ENCODE peak calls at places on chromosomes 3 and 15, in four cellular contexts. W is HepG2, K is K562, T is GM12878. B is an unnamed sample.

GRCh38 chr3:114435733-114436132 is 141.9 kb downstream of the TIGIT start:
- DNase-seq in W (no peak), K (no peak), T (no peak), B (no peak)

GRCh38 chr15:66714543-66714981 is 12.5 kb downstream of the SMAD6 start:
- DNase-seq in W (no peak), K (no peak), T (no peak), B (no peak)

GRCh38 chr3:9978664-9979349 is 7.8 kb downstream of the EMC3 start:
- DNase-seq in W (no peak), K (peak), T (no peak), B (no peak)

GRCh38 chr3:186472466-186473008 is 71.6 kb downstream of the CRYGS start:
- DNase-seq in W (no peak), K (no peak), T (no peak), B (no peak)

GRCh38 chr3:138593488-138594149 is 441 bp downstream of the CEP70 start:
- DNase-seq in W (peak), K (no peak), T (no peak), B (no peak)

GRCh38 chr3:30511524-30512278 is 94.7 kb upstream of the TGFBR2 start:
- DNase-seq in W (peak), K (no peak), T (no peak), B (no peak)

GRCh38 chr3:136022518-136023263 is 57.2 kb downstream of the PPP2R3A start:
- DNase-seq in W (no peak), K (no peak), T (no peak), B (no peak)

GRCh38 chr3:107604057-107604802 is 81.5 kb downstream of the BBX start:
- DNase-seq in W (no peak), K (no peak), T (no peak), B (no peak)

GRCh38 chr3:124935794-124936542 is 1.4 kb upstream of the MUC13 start:
- DNase-seq in W (peak), K (no peak), T (no peak), B (no peak)

GRCh38 chr15:83446904-83447708 is at the start of gene SH3GL3:
- DNase-seq in W (no peak), K (peak), T (no peak), B (peak)

GRCh38 chr3:46885612-46886011 is 8.1 kb downstream of the PTH1R start:
- DNase-seq in W (no peak), K (no peak), T (no peak), B (no peak)

GRCh38 chr3:100401674-100402036 is 316 bp downstream of the LNP1 start:
- DNase-seq in W (no peak), K (peak), T (no peak), B (peak)

GRCh38 chr15:27903405-27903804 is 195.7 kb downstream of the OCA2 start:
- DNase-seq in W (no peak), K (no peak), T (no peak), B (no peak)

GRCh38 chr3:165837801-165838200 is 578 bp upstream of the BCHE start:
- DNase-seq in W (no peak), K (no peak), T (no peak), B (no peak)

GRCh38 chr3:10602769-10603768 is 97.7 kb upstream of the ATP2B2 start:
- DNase-seq in W (no peak), K (no peak), T (peak), B (no peak)

GRCh38 chr3:104878395-104878794 is 488.3 kb upstream of the ALCAM start:
- DNase-seq in W (no peak), K (no peak), T (no peak), B (no peak)

GRCh38 chr15:53000412-53000811 is 210.3 kb upstream of the ONECUT1 start:
- DNase-seq in W (no peak), K (no peak), T (no peak), B (no peak)

GRCh38 chr3:52842424-52842823 is 7.6 kb upstream of the MUSTN1 start:
- DNase-seq in W (no peak), K (no peak), T (no peak), B (no peak)

GRCh38 chr3:67876261-67876660 is 221.8 kb upstream of the SUCLG2 start:
- DNase-seq in W (peak), K (no peak), T (no peak), B (no peak)

GRCh38 chr3:98601180-98601579 is 7.8 kb upstream of the CPOX start:
- DNase-seq in W (no peak), K (no peak), T (no peak), B (no peak)

GRCh38 chr3:98599647-98600411 is 6.4 kb upstream of the CPOX start:
- DNase-seq in W (peak), K (no peak), T (no peak), B (no peak)

GRCh38 chr3:98598492-98598891 is 5.1 kb upstream of the CPOX start:
- DNase-seq in W (no peak), K (no peak), T (no peak), B (no peak)

GRCh38 chr3:98600412-98601095 is 7.1 kb upstream of the CPOX start:
- DNase-seq in W (no peak), K (no peak), T (peak), B (no peak)

GRCh38 chr3:98602078-98602678 is 8.8 kb upstream of the CPOX start:
- DNase-seq in W (peak), K (peak), T (peak), B (peak)
- TF ChIP-seq TARDBP in W (no peak), K (no peak), T (no peak), B (no peak)

DNA sequence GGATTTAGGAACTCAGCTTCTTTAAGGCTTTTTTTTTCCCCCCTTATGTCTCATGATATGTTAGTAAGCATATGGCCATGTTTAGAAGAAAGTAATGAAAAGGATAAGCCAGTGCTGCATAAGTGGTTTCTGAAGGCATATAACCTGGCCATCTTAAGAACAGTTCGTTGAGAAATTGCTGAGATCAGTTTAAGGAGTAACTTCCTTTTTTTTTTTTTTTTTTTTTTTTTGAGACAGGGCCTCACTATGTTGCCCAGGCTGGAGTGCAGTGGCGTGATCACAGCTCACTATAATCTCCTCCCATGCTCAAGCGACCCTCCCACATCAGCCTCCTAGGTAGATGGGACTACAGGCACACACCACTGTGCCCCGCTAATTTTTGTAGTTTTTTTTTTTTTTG is 51.7 kb downstream of the UBE2E2 start:
- DNase-seq in W (no peak), K (no peak), T (no peak), B (no peak)
- TF ChIP-seq TARDBP in W (no peak), K (no peak), T (no peak), B (no peak)

DNA sequence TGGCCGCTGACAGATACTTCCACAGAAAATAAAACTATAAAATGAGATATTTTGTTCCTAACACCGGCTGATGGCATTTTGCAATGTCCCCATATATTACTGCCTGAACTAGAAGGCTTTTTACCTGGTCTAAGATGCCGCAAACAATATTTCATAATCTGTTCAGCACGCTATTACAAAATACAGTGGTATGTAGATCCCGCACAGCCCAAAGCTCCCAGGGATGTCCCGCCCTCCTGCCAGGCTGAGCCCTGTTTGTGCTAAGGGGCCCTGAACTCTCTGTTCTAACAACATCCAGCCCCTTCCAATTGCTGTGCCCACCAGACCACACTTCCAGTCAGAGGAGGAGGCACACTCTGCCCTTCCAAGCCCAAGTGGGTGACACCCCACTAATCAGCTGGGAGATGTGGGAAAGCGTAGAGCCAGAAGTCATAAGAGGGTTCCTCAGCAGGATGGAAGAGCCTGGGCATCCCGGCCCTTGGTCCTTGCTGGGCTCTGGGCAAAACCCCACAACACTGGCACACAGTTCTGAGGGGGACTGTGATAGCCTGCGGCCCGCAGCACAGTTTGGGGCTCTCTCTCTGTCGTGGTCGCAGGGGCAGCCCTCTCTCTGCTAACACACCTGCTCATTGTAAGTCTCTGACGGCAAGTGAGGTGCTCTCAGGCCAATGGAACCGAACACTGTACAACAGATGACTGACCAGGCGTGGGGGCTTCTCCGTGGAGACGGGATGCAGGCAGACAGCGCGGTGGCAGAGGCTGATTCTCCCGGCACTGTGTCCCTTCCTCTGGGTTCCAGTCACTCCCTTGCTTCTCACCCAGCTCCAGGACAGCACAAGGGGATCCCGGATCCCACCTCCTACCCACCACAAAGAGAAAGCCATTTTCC is 55.2 kb downstream of the PCSK6 start:
- DNase-seq in W (peak), K (no peak), T (no peak), B (no peak)
- TF ChIP-seq TARDBP in W (no peak), K (no peak), T (no peak), B (no peak)

GRCh38 chr3:159987291-159987711 is 1.3 kb upstream of the IL12A start:
- DNase-seq in W (no peak), K (no peak), T (no peak), B (no peak)

GRCh38 chr3:159978353-159978752 is 10.3 kb upstream of the IL12A start:
- DNase-seq in W (peak), K (no peak), T (no peak), B (no peak)

GRCh38 chr3:159978918-159979703 is 9.5 kb upstream of the IL12A start:
- DNase-seq in W (no peak), K (no peak), T (no peak), B (no peak)

GRCh38 chr3:159977295-159977694 is 11.3 kb upstream of the IL12A start:
- DNase-seq in W (peak), K (no peak), T (no peak), B (no peak)

GRCh38 chr3:159982442-159982841 is 6.2 kb upstream of the IL12A start:
- DNase-seq in W (no peak), K (no peak), T (no peak), B (no peak)
- TF ChIP-seq TARDBP in W (no peak), K (no peak), T (no peak), B (no peak)

DNA sequence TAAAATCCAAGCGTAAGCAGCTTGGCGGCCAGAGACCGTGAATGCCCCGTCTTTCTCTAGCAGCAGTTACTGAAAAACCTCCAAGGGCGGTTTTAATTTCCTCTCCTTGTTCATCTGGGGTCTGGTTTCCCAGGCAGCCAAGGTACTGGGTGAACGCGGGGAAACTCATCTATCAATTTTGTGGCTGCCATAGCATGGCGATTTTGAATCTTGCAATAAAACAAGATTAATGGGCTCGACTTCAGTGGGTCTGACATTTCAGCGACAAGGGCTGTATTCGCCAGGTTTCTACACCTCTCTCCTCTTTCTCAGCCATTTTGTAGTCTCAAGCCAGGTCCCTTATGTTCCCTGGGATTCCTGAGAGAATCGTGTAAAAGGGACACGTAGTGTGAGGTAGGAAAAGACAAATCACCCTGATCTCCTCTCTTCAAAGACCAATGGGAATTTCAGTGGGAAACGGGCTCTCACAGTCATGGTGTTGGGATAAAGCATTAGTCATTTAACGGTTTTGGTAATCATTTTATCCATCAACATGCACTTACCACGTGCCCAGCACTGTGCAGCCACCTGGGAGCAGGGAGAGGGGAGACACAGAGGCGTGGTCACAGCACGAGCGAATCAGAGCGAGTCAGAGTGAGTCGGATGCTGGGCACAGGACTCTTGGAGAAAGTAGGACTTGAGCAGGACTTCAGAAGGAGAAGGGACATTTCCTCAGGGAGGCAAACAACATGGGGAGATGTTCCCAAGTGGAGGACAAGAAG is 130.6 kb downstream of the MINAR1 start:
- DNase-seq in W (no peak), K (no peak), T (no peak), B (no peak)
- TF ChIP-seq TARDBP in W (no peak), K (no peak), T (no peak), B (no peak)

GRCh38 chr3:39211332-39212130 is 19.1 kb upstream of the XIRP1 start:
- DNase-seq in W (no peak), K (no peak), T (no peak), B (no peak)
- TF ChIP-seq TARDBP in W (no peak), K (no peak), T (no peak), B (no peak)

GRCh38 chr15:29687939-29688884 is 134.1 kb downstream of the TJP1 start:
- DNase-seq in W (no peak), K (no peak), T (no peak), B (no peak)

GRCh38 chr15:29687204-29687768 is 135.0 kb downstream of the TJP1 start:
- DNase-seq in W (no peak), K (no peak), T (no peak), B (no peak)

GRCh38 chr15:29686079-29686425 is 136.2 kb downstream of the TJP1 start:
- DNase-seq in W (no peak), K (no peak), T (no peak), B (no peak)

GRCh38 chr15:29685156-29686078 is 136.9 kb downstream of the TJP1 start:
- DNase-seq in W (no peak), K (no peak), T (no peak), B (no peak)

DNA sequence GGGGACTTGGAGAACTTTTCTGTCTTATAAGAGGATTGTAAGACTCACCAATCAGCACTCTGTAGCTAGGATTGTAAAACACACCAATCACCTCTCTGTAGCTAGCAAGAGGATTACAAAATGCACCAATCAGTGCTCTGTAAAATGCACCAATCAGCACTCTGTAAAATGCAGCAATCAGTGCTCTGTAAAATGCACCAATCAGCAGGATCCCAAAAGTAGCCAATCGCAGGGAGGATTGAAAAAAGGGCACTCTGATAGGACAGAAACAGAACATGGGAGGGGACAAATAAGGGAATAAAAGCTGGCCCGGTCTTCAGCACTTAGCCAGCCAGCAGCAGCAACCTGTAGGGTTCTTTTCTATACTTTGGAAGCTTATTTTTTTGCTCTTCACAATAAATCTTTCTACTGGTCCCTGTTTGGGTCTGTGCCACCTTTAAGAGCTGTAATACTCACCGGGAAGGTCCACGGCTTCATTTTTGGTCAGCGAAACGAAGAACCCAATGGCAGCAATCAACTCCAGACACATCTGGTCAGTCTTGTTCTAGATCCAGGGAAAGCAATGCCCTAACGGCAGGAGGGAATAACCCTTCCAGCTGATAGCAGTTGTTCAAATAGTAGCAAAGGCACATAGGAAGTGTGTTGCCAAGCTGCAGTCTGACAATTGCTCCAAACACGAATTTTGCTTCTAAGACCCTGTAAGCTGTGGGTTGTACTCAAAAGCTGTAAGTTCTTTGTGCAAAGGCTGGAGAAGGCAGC is 135.6 kb downstream of the TJP1 start:
- DNase-seq in W (no peak), K (no peak), T (no peak), B (no peak)
- TF ChIP-seq TARDBP in W (no peak), K (no peak), T (no peak), B (no peak)

DNA sequence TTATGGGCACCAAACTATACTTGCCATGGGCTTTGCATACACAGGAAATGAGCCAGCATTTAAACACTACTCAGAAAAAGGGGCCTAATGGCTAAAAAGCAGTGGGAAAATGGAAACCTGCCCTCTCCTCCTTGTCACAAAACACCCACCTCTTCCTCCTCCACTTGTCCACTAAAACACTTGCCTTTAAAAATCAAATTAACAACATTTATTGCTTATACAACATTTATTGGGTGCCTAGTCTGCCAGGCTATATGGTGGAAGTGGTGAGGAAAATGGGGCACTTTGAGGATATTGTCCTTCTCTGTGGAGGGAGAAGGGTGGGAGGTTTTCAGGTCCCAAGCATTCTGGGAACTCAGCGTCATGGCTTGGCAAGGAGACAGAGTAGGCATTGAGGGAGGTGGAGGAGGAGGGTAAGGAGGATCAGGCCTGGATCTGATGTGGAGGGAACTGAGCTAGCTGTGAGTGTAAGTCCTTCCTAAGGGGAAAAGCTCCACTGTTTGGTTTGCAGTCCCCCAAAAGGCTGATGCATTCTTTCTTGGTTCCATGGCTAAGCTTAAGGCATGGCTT is 161.0 kb downstream of the SLCO3A1 start:
- DNase-seq in W (no peak), K (no peak), T (no peak), B (no peak)
- TF ChIP-seq TARDBP in W (no peak), K (no peak), T (no peak), B (no peak)